ENCODE peak calls at places on chromosomes 11 and 22, in four cellular contexts. L, F, Q and D are unnamed samples.
A peak's percentile ranks its signal among the peaks of the same experiment; 100 is the strongest.

GRCh38 chr11:134383576-134384221 is 28.3 kb downstream of the B3GAT1 start:
- DNase-seq in L (no peak), F (no peak), Q (no peak), D (no peak)

GRCh38 chr11:21564813-21565212 is 628.1 kb upstream of the ANO5 start:
- DNase-seq in L (peak; percentile 76), F (no peak), Q (no peak), D (no peak)

GRCh38 chr11:90197377-90197776 is 25.5 kb downstream of the CHORDC1 start:
- DNase-seq in L (no peak), F (no peak), Q (no peak), D (peak; percentile 22)

GRCh38 chr11:115287266-115287665 is 216.9 kb downstream of the CADM1 start:
- DNase-seq in L (no peak), F (no peak), Q (no peak), D (no peak)

GRCh38 chr11:11157201-11157600 is 195.8 kb downstream of the CSNK2A3 start:
- DNase-seq in L (no peak), F (peak; percentile 17), Q (no peak), D (no peak)

GRCh38 chr22:20089977-20090729 is 10.1 kb downstream of the DGCR8 start:
- DNase-seq in L (no peak), F (no peak), Q (no peak), D (no peak)

GRCh38 chr11:73315288-73316020 is 7.4 kb downstream of the ARHGEF17 start:
- DNase-seq in L (no peak), F (no peak), Q (no peak), D (peak; percentile 44)

GRCh38 chr11:23211221-23211620 is 350.9 kb upstream of the CCDC179 start:
- DNase-seq in L (no peak), F (no peak), Q (peak; percentile 44), D (peak; percentile 55)

GRCh38 chr22:42075277-42075676 is 1.2 kb downstream of the PHETA2 start:
- DNase-seq in L (no peak), F (no peak), Q (no peak), D (no peak)

GRCh38 chr11:11020747-11021149 is 162.9 kb upstream of the ZBED5 start:
- DNase-seq in L (no peak), F (no peak), Q (peak; percentile 10), D (peak; percentile 19)

GRCh38 chr11:117792241-117792640 is 4.8 kb downstream of the DSCAML1 start:
- DNase-seq in L (no peak), F (no peak), Q (no peak), D (no peak)

GRCh38 chr22:35172452-35172851 is 84.8 kb upstream of the HMGXB4 start:
- DNase-seq in L (no peak), F (no peak), Q (no peak), D (no peak)

GRCh38 chr11:23236846-23237550 is 376.7 kb upstream of the CCDC179 start:
- DNase-seq in L (no peak), F (peak; percentile 64), Q (peak; percentile 8), D (peak; percentile 75)

GRCh38 chr11:27468209-27468608 is 4.4 kb downstream of the LGR4 start:
- DNase-seq in L (peak; percentile 51), F (peak; percentile 93), Q (peak; percentile 89), D (peak; percentile 89)

GRCh38 chr22:30513462-30513861 is 8.0 kb upstream of the SEC14L4 start:
- DNase-seq in L (no peak), F (no peak), Q (no peak), D (no peak)

GRCh38 chr11:120170741-120171261 is 32.9 kb upstream of the TRIM29 start:
- DNase-seq in L (no peak), F (no peak), Q (no peak), D (no peak)

GRCh38 chr11:119055901-119056300 is 1.1 kb downstream of the HYOU1 start:
- DNase-seq in L (no peak), F (peak; percentile 38), Q (no peak), D (peak; percentile 30)

GRCh38 chr11:58354727-58355126 is 4.1 kb downstream of the OR5B17 start:
- DNase-seq in L (no peak), F (no peak), Q (no peak), D (no peak)

GRCh38 chr11:46275964-46276641 is 1.4 kb upstream of the CREB3L1 start:
- DNase-seq in L (no peak), F (no peak), Q (no peak), D (no peak)

GRCh38 chr22:48080304-48081165 is 1318.1 kb downstream of the TBC1D22A start:
- DNase-seq in L (no peak), F (no peak), Q (no peak), D (no peak)

GRCh38 chr22:47626428-47627390 is 864.3 kb downstream of the TBC1D22A start:
- DNase-seq in L (no peak), F (no peak), Q (no peak), D (no peak)

GRCh38 chr22:40668611-40669390 is 10.5 kb upstream of the MCHR1 start:
- DNase-seq in L (peak; percentile 63), F (peak; percentile 96), Q (peak; percentile 88), D (peak; percentile 90)

GRCh38 chr22:41681616-41682015 is 7.1 kb downstream of the SNU13 start:
- DNase-seq in L (no peak), F (no peak), Q (no peak), D (no peak)

GRCh38 chr22:40605676-40606250 is 30.8 kb downstream of the MRTFA start:
- DNase-seq in L (no peak), F (peak; percentile 21), Q (peak; percentile 58), D (peak; percentile 71)

GRCh38 chr11:14969922-14970323 is 2.2 kb downstream of the CALCA start:
- DNase-seq in L (no peak), F (peak; percentile 26), Q (no peak), D (peak; percentile 15)

DNA sequence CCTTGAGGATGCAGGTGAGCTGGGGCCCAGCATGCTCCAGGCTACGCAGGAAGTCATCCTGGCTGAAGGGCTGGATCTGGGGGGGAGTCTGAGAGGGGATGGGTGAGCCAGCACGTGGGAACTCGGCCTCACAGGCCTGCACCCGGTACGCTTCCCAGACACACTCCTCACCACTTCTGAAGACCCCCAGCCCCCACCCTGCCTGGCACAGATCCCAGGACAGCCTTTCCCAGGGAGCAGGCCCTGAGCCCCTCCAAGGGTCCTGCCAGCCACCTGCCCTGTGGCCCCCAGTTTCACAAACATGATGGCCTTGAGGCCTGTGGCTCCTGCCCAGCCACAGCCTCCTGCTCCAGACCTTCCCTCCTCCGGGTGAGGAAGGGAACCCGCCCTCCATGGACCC is 5.6 kb upstream of the PLXNB2 start:
- DNase-seq in L (no peak), F (no peak), Q (no peak), D (no peak)
- H3K4me3 ChIP-seq in L (no peak overlapping the region), F (no peak overlapping the region), Q (no peak overlapping the region), D (no peak overlapping the region)

GRCh38 chr11:13321431-13321830 is 43.8 kb downstream of the BMAL1 start:
- DNase-seq in L (no peak), F (no peak), Q (no peak), D (no peak)

GRCh38 chr11:13316528-13316961 is 39.0 kb downstream of the BMAL1 start:
- DNase-seq in L (peak; percentile 40), F (peak; percentile 72), Q (peak; percentile 55), D (peak; percentile 65)

GRCh38 chr11:13317293-13318080 is 39.9 kb downstream of the BMAL1 start:
- DNase-seq in L (no peak), F (no peak), Q (no peak), D (no peak)

GRCh38 chr11:13320688-13321087 is 43.1 kb downstream of the BMAL1 start:
- DNase-seq in L (no peak), F (no peak), Q (no peak), D (no peak)

DNA sequence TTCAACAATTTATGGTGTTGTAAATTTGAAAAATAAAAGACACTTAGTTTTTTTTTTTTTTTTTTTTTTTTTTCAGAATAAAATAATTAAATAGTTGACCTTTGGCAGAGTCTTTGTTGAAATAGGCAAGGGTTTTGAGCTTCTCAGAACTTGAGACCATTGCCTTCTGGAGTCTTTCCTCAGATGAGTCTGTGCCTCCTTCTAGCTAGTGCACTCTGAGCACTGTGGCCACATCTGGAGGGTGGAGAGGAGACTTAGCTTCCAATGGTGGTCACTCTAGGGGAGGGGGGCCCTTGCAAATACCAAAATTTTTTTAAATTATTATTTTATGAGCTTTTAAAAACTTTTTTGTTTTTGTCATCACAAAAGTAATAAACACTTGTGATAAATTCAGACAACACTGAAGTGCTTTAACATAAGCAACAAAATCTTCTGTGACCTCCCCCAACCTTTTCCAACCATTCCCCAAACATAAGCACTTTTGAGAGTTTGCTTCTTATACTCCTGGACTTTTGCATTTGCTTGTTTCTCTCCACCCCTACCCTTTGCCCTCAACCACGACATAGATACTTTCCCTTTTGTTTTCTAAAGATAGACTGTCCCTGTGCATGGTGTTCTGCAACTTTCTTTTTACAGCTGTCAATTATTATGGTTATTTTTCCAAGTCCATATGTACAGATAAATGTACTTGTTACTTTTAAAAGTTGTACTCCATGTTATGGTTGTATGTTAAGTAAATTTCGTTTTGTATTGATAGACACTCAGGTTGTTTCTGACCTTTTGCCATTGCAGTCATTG is 41.1 kb downstream of the BMAL1 start:
- DNase-seq in L (no peak), F (no peak), Q (no peak), D (no peak)
- H3K4me3 ChIP-seq in L (no peak overlapping the region), F (no peak overlapping the region), Q (no peak overlapping the region), D (no peak overlapping the region)

DNA sequence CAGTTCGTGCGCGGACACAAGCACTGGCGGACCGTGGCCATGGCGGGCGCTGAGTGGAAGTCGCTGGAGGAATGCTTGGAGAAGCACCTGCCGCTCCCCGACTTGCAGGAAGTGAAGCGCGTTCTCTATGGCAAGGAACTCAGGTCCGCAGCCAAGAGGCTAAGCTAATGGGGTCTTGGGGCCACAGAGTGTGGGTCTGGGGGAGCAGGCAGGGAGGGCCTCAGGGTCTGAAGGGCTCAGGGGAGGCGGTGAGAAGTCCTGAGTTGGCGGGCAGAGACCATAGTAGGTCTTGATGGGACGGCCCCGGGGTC is 188 bp downstream of the UPB1 start:
- DNase-seq in L (no peak), F (no peak), Q (no peak), D (no peak)
- H3K4me3 ChIP-seq in L (no peak overlapping the region), F (no peak overlapping the region), Q (no peak overlapping the region), D (no peak overlapping the region)

DNA sequence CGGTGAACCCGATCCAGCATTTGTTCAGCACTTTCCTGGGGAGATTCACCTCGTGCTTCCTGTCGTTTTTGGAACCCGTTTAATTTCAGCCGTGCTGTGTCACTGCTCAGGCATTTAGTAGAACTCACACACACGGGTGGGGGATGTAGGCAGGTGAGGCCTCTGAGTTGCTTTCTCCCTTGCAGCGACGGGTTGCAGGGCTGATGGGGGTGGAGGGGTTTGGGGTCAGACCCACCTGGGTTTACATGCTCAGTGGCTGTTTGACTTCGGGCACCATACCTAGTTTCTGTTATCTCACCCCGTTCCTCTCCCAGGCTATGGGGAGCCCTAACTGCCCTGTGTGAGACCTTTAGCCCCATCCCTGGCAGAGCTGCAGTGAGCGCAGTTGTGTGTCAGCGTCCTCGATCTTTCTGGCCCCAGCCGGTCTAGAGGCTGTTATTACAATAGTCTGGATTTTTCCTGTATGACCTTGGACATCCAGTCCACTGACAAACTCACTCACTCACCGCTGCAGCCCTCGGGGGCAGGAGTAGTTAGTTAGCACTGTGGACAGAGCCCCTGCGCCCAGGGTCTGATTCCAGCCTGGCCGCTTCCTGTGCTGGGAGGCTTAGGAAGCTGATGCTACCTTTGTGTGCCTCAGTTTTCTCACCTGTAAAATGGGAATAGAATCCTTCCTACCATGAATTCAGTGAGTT is 2.6 kb downstream of the LRP5 start:
- DNase-seq in L (no peak), F (no peak), Q (peak; percentile 61), D (peak; percentile 73)
- H3K4me3 ChIP-seq in L (peak overlapping the region; percentile 11), F (peak overlapping the region; percentile 67), Q (peak overlapping the region; percentile 73), D (no peak overlapping the region)